ENCODE peak calls at places on chromosomes 16 and 17, in five cellular contexts. W is cardiac muscle cell; D is pancreas; N is heart right ventricle; P is CD4-positive, CD25-positive, alpha-beta regulatory T cell. O is an unnamed sample. For H3K9me3, the result is how much of the 10 kb centered on the place peaks cover.

GRCh38 chr16:67259705-67260104 is 10.9 kb downstream of the SLC9A5 start:
- DNase-seq in W (no peak), D (no peak), N (no peak), P (no peak), O (peak)

GRCh38 chr17:66944365-66945203 is 19.9 kb upstream of the CACNG4 start:
- DNase-seq in W (peak), D (peak), N (no peak), P (no peak), O (no peak)

GRCh38 chr17:80446645-80447405 is 29.6 kb downstream of the NPTX1 start:
- DNase-seq in W (no peak), D (peak), N (peak), P (no peak), O (no peak)

GRCh38 chr16:75138636-75139035 is 9.7 kb upstream of the ZFP1 start:
- DNase-seq in W (peak), D (no peak), N (no peak), P (no peak), O (no peak)

GRCh38 chr16:14148569-14148968 is 77.5 kb downstream of the MRTFB start:
- DNase-seq in W (peak), D (no peak), N (no peak), P (no peak), O (no peak)

GRCh38 chr16:11524098-11524760 is 62.5 kb downstream of the LITAF start:
- DNase-seq in W (no peak), D (no peak), N (no peak), P (no peak), O (no peak)

GRCh38 chr16:80006175-80006895 is 405.8 kb upstream of the MAF start:
- DNase-seq in W (peak), D (no peak), N (peak), P (no peak), O (no peak)

GRCh38 chr16:24988593-24989338 is 26.4 kb downstream of the ARHGAP17 start:
- DNase-seq in W (peak), D (peak), N (no peak), P (no peak), O (no peak)

GRCh38 chr16:10619271-10619849 is 39.0 kb upstream of the EMP2 start:
- DNase-seq in W (no peak), D (peak), N (peak), P (no peak), O (no peak)

GRCh38 chr16:85248269-85248668 is 136.0 kb upstream of the CIBAR2 start:
- DNase-seq in W (no peak), D (no peak), N (no peak), P (no peak), O (no peak)

GRCh38 chr17:80836658-80836965 is 155.0 kb upstream of the CHMP6 start:
- DNase-seq in W (no peak), D (no peak), N (no peak), P (no peak), O (no peak)

GRCh38 chr17:7015587-7016020 is 3.2 kb downstream of the RNASEK start:
- DNase-seq in W (no peak), D (no peak), N (no peak), P (no peak), O (no peak)

GRCh38 chr16:3950343-3951193 is 70.1 kb upstream of the CREBBP start:
- DNase-seq in W (peak), D (no peak), N (peak), P (no peak), O (peak)

GRCh38 chr17:15492186-15492585 is 24.8 kb upstream of the CDRT4 start:
- DNase-seq in W (no peak), D (no peak), N (no peak), P (no peak), O (no peak)

GRCh38 chr17:44132275-44132821 is 8.9 kb upstream of the HDAC5 start:
- DNase-seq in W (no peak), D (no peak), N (no peak), P (no peak), O (no peak)

GRCh38 chr17:45411348-45412105 is 21.1 kb downstream of the ARHGAP27 start:
- DNase-seq in W (no peak), D (no peak), N (no peak), P (no peak), O (no peak)

GRCh38 chr16:52721331-52721730 is 174.4 kb upstream of the TOX3 start:
- DNase-seq in W (no peak), D (no peak), N (no peak), P (no peak), O (no peak)

GRCh38 chr16:6682142-6682811 is 650.4 kb upstream of the RBFOX1 start:
- DNase-seq in W (no peak), D (peak), N (peak), P (no peak), O (peak)

GRCh38 chr16:53924311-53924860 is 220.4 kb downstream of the FTO start:
- DNase-seq in W (peak), D (no peak), N (no peak), P (no peak), O (no peak)

GRCh38 chr16:87603684-87604571 is 1.6 kb downstream of the JPH3 start:
- DNase-seq in W (no peak), D (no peak), N (no peak), P (no peak), O (no peak)

GRCh38 chr17:72423286-72423589 is 302.4 kb downstream of the SOX9 start:
- DNase-seq in W (no peak), D (no peak), N (no peak), P (no peak), O (no peak)

GRCh38 chr17:6989779-6990178 is 6.1 kb upstream of the ALOX12 start:
- DNase-seq in W (no peak), D (no peak), N (no peak), P (no peak), O (no peak)

GRCh38 chr16:9297437-9298113 is 206.1 kb downstream of the HAPSTR1 start:
- DNase-seq in W (no peak), D (peak), N (peak), P (no peak), O (peak)

GRCh38 chr16:58732545-58733247 is 1.4 kb downstream of the GOT2 start:
- DNase-seq in W (peak), D (no peak), N (no peak), P (no peak), O (no peak)

GRCh38 chr16:12661656-12662172 is 142.0 kb downstream of the CPPED1 start:
- DNase-seq in W (peak), D (no peak), N (no peak), P (no peak), O (no peak)

GRCh38 chr16:48576927-48577326 is 33.1 kb downstream of the N4BP1 start:
- DNase-seq in W (no peak), D (no peak), N (no peak), P (no peak), O (no peak)

GRCh38 chr16:88368036-88368435 is 14.7 kb upstream of the ZNF469 start:
- DNase-seq in W (no peak), D (no peak), N (no peak), P (no peak), O (no peak)

GRCh38 chr17:68318103-68318991 is 27.1 kb downstream of the ARSG start:
- DNase-seq in W (peak), D (peak), N (no peak), P (no peak), O (no peak)

GRCh38 chr16:35562919-35563318 is 2103.5 kb downstream of the TP53TG3F start:
- DNase-seq in W (no peak), D (no peak), N (no peak), P (no peak), O (no peak)

GRCh38 chr16:35562471-35562870 is 2103.1 kb downstream of the TP53TG3F start:
- DNase-seq in W (no peak), D (no peak), N (no peak), P (no peak), O (no peak)

GRCh38 chr16:35565626-35566025 is 2106.2 kb downstream of the TP53TG3F start:
- DNase-seq in W (no peak), D (no peak), N (no peak), P (no peak), O (no peak)

GRCh38 chr16:35564148-35564547 is 2104.7 kb downstream of the TP53TG3F start:
- DNase-seq in W (no peak), D (no peak), N (no peak), P (no peak), O (no peak)

DNA sequence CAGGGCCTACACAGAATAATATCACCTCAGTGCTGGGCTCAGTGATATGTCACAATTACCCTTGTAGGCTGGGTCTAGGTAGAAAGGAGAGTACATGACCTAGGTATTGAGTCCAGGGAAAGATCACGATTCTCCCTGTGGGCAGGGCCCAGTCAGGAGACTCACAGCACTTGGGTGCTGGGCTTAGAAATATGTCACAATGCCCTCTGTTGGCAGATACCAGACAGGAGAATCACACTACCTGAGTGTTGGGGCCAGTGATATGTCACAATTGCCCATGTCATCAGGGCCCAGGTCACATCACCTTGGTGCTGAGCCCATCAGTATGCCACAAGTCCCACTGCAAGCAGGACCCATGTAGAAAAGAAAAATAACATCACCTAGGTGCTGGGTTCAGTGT is 2105.5 kb downstream of the TP53TG3F start:
- DNase-seq in W (no peak), D (no peak), N (no peak), P (no peak), O (no peak)
- H3K9me3 ChIP-seq in W (under half), D (under half), N (under half), P (under half), O (under half)

GRCh38 chr17:82952019-82952418 is 112.2 kb upstream of the ZNF750 start:
- DNase-seq in W (no peak), D (no peak), N (no peak), P (no peak), O (peak)
- H3K9me3 ChIP-seq in W (under half), D (under half), N (under half), P (under half), O (under half)

GRCh38 chr17:49183341-49183740 is 27.0 kb downstream of the GNGT2 start:
- DNase-seq in W (no peak), D (no peak), N (no peak), P (no peak), O (no peak)
- H3K9me3 ChIP-seq in W (under half), D (under half), N (under half), P (under half), O (under half)

DNA sequence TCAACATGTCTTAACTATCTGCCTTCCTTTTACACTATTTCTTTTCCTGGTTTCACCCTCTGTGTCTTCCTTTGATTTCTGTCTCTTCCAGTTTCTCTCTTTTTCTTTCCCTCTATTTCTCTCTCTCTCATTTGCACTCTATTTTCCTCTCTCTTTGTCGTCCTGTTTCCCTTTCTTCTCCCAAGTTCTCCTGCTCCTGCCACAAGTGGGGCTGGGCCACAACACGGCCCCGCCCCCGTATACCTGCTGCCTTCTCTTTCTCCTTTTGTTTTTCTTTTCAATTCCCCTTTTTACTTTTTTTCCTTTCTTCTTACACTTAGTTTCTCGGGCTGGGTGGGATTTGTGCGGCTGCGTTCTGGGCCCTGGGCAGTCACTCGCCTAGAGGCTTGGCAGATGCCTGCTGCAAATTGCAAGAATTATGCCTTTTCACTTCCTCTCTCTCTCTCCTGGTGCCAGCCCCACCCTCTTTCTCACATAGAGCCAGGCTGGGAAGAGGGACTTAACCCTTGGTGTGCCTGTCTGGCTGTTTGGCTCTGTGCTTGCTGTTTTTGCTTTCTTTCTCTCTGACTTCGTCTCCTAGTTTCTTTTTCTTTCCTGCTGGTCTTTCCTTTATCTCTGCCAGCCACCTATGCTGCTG is 2139.4 kb downstream of the TP53TG3F start:
- DNase-seq in W (no peak), D (no peak), N (no peak), P (no peak), O (no peak)
- H3K9me3 ChIP-seq in W (under half), D (under half), N (under half), P (under half), O (under half)

GRCh38 chr16:61653544-61653943 is 382.7 kb downstream of the CDH8 start:
- DNase-seq in W (no peak), D (no peak), N (no peak), P (no peak), O (no peak)

DNA sequence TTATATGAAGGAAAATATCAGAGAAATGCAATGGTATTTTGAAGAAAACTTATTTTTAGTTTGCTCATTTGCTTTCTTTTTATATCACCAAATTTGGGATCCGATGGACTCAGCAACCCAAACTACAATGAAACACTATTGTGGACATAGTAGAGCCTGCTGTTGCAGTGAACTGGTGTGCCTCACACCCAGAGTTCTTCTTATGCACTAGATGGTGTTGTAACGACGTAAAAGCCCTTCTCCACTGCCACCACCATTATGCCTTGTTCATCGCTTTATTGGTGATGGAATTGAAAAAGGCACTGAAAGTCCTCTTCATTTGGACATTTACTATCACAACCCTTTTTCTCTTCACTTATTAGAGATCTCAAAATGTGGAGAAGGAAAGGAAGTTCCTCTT is 381.3 kb downstream of the CDH8 start:
- DNase-seq in W (no peak), D (no peak), N (no peak), P (no peak), O (no peak)
- H3K9me3 ChIP-seq in W (under half), D (under half), N (under half), P (under half), O (under half)

GRCh38 chr16:71903608-71904007 is 8.3 kb downstream of the IST1 start:
- DNase-seq in W (no peak), D (no peak), N (no peak), P (no peak), O (no peak)

GRCh38 chr16:71902656-71903365 is 7.5 kb downstream of the IST1 start:
- DNase-seq in W (no peak), D (no peak), N (no peak), P (no peak), O (no peak)

GRCh38 chr16:71896688-71897368 is 1.5 kb downstream of the IST1 start:
- DNase-seq in W (no peak), D (no peak), N (no peak), P (no peak), O (no peak)

GRCh38 chr16:71899171-71899570 is 3.8 kb downstream of the IST1 start:
- DNase-seq in W (no peak), D (no peak), N (no peak), P (no peak), O (no peak)

GRCh38 chr16:71900336-71900735 is 5.0 kb downstream of the IST1 start:
- DNase-seq in W (peak), D (no peak), N (no peak), P (no peak), O (no peak)
- H3K9me3 ChIP-seq in W (under half), D (under half), N (under half), P (under half), O (under half)

GRCh38 chr16:5621826-5622225 is 524.2 kb upstream of the EEF2KMT start:
- DNase-seq in W (peak), D (no peak), N (no peak), P (no peak), O (no peak)

GRCh38 chr16:5616841-5617240 is 519.2 kb upstream of the EEF2KMT start:
- DNase-seq in W (no peak), D (no peak), N (no peak), P (no peak), O (no peak)

GRCh38 chr16:5619314-5619713 is 521.7 kb upstream of the EEF2KMT start:
- DNase-seq in W (no peak), D (no peak), N (no peak), P (no peak), O (no peak)

DNA sequence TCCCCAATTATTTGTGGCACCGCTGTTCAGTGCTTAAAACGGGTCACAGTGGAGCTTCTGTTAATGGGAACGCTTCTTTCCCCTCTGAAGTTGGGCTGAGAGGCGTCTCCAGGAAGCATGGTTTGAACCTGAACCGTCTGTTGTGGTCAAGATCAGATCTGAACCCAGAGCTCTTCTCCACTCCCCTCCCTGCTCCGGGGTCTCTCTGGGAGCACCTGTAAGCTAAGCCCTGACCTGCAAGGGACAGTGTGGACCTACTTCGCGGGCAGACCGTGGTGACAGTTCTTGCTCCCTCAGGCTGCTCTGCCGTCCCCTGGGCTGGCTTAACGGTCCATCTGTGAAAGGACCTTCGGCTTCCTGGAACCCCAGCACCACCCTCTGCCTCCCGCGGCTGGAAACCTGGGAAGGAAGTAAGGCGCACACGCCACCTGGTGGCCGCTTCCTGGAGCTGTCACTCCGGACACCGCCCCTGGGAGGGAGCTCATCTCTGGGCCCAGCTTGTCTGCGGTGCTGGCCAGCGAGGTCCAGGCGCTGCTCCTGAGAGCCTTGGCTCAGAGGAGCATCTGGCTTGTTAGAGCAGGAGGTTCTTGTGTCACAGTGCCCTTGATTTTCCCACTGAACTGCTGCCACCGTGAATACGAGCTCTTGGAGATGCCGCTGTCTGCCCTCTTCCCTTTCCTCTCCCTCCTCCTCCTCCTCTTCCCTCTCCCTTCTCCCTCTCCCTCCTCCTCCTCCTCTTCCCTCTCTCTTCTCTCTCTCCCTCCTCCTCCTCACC is 518.5 kb upstream of the EEF2KMT start:
- DNase-seq in W (peak), D (peak), N (peak), P (no peak), O (no peak)
- H3K9me3 ChIP-seq in W (under half), D (under half), N (under half), P (under half), O (under half)

GRCh38 chr16:35711958-35712357 is 2252.5 kb downstream of the TP53TG3F start:
- DNase-seq in W (no peak), D (no peak), N (no peak), P (no peak), O (no peak)
- H3K9me3 ChIP-seq in W (under half), D (under half), N (half or more), P (under half), O (under half)